ENCODE peak calls at places on chromosomes 1 and 21, in seven cellular contexts. T, L, I, N, C, V and F are unnamed samples. For H3K79me2, the result is how much of the 10 kb centered on the place peaks cover.

GRCh38 chr1:116855788-116856187 is 53.9 kb upstream of the PTGFRN start:
- DNase-seq in T (no peak), L (no peak), I (peak), N (no peak), C (no peak), V (no peak), F (no peak)

GRCh38 chr1:228410015-228410414 is 3.4 kb upstream of the TRIM11 start:
- DNase-seq in T (no peak), L (no peak), I (no peak), N (no peak), C (no peak), V (no peak), F (no peak)

GRCh38 chr1:213657040-213657439 is 330.7 kb upstream of the PROX1 start:
- DNase-seq in T (no peak), L (no peak), I (no peak), N (no peak), C (no peak), V (no peak), F (no peak)

GRCh38 chr1:177944673-177945014 is 25.2 kb downstream of the SEC16B start:
- DNase-seq in T (no peak), L (no peak), I (no peak), N (no peak), C (no peak), V (no peak), F (no peak)

GRCh38 chr1:227996187-227996950 is 10.4 kb upstream of the WNT3A start:
- DNase-seq in T (no peak), L (no peak), I (no peak), N (peak), C (no peak), V (no peak), F (no peak)

GRCh38 chr1:25806418-25806817 is 6.4 kb downstream of the SELENON start:
- DNase-seq in T (no peak), L (no peak), I (no peak), N (no peak), C (no peak), V (no peak), F (no peak)

GRCh38 chr1:227947678-227948492 is at the start of gene WNT9A:
- DNase-seq in T (peak), L (no peak), I (peak), N (peak), C (no peak), V (no peak), F (peak)

GRCh38 chr1:29798699-29799566 is 562.6 kb downstream of the PTPRU start:
- DNase-seq in T (no peak), L (no peak), I (no peak), N (no peak), C (no peak), V (no peak), F (no peak)

GRCh38 chr1:26693557-26694184 is 2.1 kb upstream of the ARID1A start:
- DNase-seq in T (peak), L (no peak), I (peak), N (no peak), C (no peak), V (no peak), F (no peak)

GRCh38 chr1:162910161-162910560 is 49.2 kb upstream of the CCDC190 start:
- DNase-seq in T (no peak), L (no peak), I (no peak), N (no peak), C (no peak), V (no peak), F (no peak)

GRCh38 chr1:201299968-201300367 is 16.7 kb downstream of the PKP1 start:
- DNase-seq in T (no peak), L (no peak), I (no peak), N (no peak), C (no peak), V (no peak), F (no peak)

GRCh38 chr1:77926561-77927357 is 38.3 kb downstream of the NEXN start:
- DNase-seq in T (no peak), L (no peak), I (no peak), N (no peak), C (no peak), V (peak), F (no peak)

GRCh38 chr1:2003564-2004131 is at the start of gene CFAP74:
- DNase-seq in T (peak), L (peak), I (peak), N (peak), C (peak), V (no peak), F (peak)

GRCh38 chr1:26471498-26472329 is 526 bp upstream of the HMGN2 start:
- DNase-seq in T (peak), L (peak), I (peak), N (peak), C (peak), V (peak), F (peak)

GRCh38 chr1:11653101-11653601 is 1.1 kb downstream of the FBXO2 start:
- DNase-seq in T (peak), L (peak), I (peak), N (peak), C (no peak), V (no peak), F (peak)

GRCh38 chr1:199725002-199725401 is 302.5 kb upstream of the NR5A2 start:
- DNase-seq in T (no peak), L (no peak), I (no peak), N (peak), C (no peak), V (peak), F (no peak)

GRCh38 chr1:245878585-245878984 is 628.5 kb downstream of the SMYD3 start:
- DNase-seq in T (peak), L (no peak), I (no peak), N (no peak), C (no peak), V (no peak), F (no peak)

GRCh38 chr1:3483801-3484444 is 29.5 kb downstream of the ARHGEF16 start:
- DNase-seq in T (peak), L (no peak), I (peak), N (peak), C (peak), V (peak), F (peak)

GRCh38 chr1:210330279-210330866 is 1.7 kb downstream of the HHAT start:
- DNase-seq in T (no peak), L (no peak), I (no peak), N (peak), C (no peak), V (no peak), F (no peak)

GRCh38 chr1:227793948-227794812 is 21.3 kb upstream of the PRSS38 start:
- DNase-seq in T (peak), L (no peak), I (peak), N (peak), C (peak), V (no peak), F (peak)

GRCh38 chr1:36717431-36717830 is 234.7 kb upstream of the CSF3R start:
- DNase-seq in T (no peak), L (no peak), I (no peak), N (no peak), C (no peak), V (no peak), F (no peak)

GRCh38 chr1:240027059-240027462 is 64.6 kb upstream of the FMN2 start:
- DNase-seq in T (peak), L (no peak), I (peak), N (peak), C (no peak), V (peak), F (peak)

GRCh38 chr1:26277261-26277661 is 2.6 kb upstream of the SH3BGRL3 start:
- DNase-seq in T (no peak), L (no peak), I (no peak), N (peak), C (no peak), V (no peak), F (no peak)

GRCh38 chr1:26887125-26887524 is 3.0 kb downstream of the GPN2 start:
- DNase-seq in T (peak), L (no peak), I (peak), N (peak), C (no peak), V (peak), F (peak)

GRCh38 chr1:213070399-213070798 is 19.4 kb downstream of the RPS6KC1 start:
- DNase-seq in T (no peak), L (no peak), I (no peak), N (peak), C (no peak), V (peak), F (no peak)

GRCh38 chr1:226632922-226633351 is 84.4 kb downstream of the STUM start:
- DNase-seq in T (no peak), L (no peak), I (no peak), N (no peak), C (no peak), V (no peak), F (no peak)

GRCh38 chr1:170674986-170675385 is 11.1 kb downstream of the PRRX1 start:
- DNase-seq in T (no peak), L (no peak), I (no peak), N (no peak), C (no peak), V (no peak), F (no peak)

GRCh38 chr1:170680428-170680827 is 16.5 kb downstream of the PRRX1 start:
- DNase-seq in T (no peak), L (no peak), I (no peak), N (no peak), C (no peak), V (no peak), F (no peak)

GRCh38 chr1:170676628-170677027 is 12.7 kb downstream of the PRRX1 start:
- DNase-seq in T (no peak), L (no peak), I (no peak), N (no peak), C (no peak), V (no peak), F (no peak)

GRCh38 chr1:170675825-170676224 is 11.9 kb downstream of the PRRX1 start:
- DNase-seq in T (no peak), L (no peak), I (no peak), N (no peak), C (no peak), V (no peak), F (no peak)

GRCh38 chr1:170678196-170678595 is 14.3 kb downstream of the PRRX1 start:
- DNase-seq in T (no peak), L (no peak), I (no peak), N (no peak), C (no peak), V (no peak), F (no peak)
- H3K79me2 ChIP-seq in T (under half), L (under half), I (under half), N (half or more), C (under half), V (under half), F (under half)

GRCh38 chr1:216184281-216184680 is 239.0 kb downstream of the USH2A start:
- DNase-seq in T (no peak), L (no peak), I (no peak), N (no peak), C (no peak), V (no peak), F (no peak)

GRCh38 chr1:216181590-216181989 is 241.7 kb downstream of the USH2A start:
- DNase-seq in T (no peak), L (no peak), I (no peak), N (no peak), C (no peak), V (no peak), F (no peak)

GRCh38 chr1:216186131-216186530 is 237.1 kb downstream of the USH2A start:
- DNase-seq in T (peak), L (no peak), I (no peak), N (no peak), C (no peak), V (no peak), F (no peak)

GRCh38 chr1:216183427-216183826 is 239.8 kb downstream of the USH2A start:
- DNase-seq in T (peak), L (no peak), I (no peak), N (no peak), C (no peak), V (no peak), F (no peak)

GRCh38 chr1:216183007-216183406 is 240.2 kb downstream of the USH2A start:
- DNase-seq in T (peak), L (no peak), I (peak), N (peak), C (peak), V (no peak), F (peak)
- H3K4me2 ChIP-seq in T (no peak), L (no peak), I (peak), N (peak), C (peak), V (no peak), F (peak)

GRCh38 chr1:95127380-95127779 is 10.2 kb downstream of the TLCD4 start:
- DNase-seq in T (no peak), L (no peak), I (no peak), N (no peak), C (no peak), V (no peak), F (no peak)
- H3K79me2 ChIP-seq in T (under half), L (under half), I (under half), N (half or more), C (under half), V (under half), F (under half)

GRCh38 chr1:218480691-218481099 is 135.6 kb downstream of the TGFB2 start:
- DNase-seq in T (no peak), L (no peak), I (no peak), N (no peak), C (no peak), V (no peak), F (no peak)
- H3K4me2 ChIP-seq in T (no peak), L (no peak), I (no peak), N (no peak), C (no peak), V (no peak), F (no peak)

GRCh38 chr1:165837838-165838364 is 10.5 kb downstream of the UCK2 start:
- DNase-seq in T (no peak), L (no peak), I (no peak), N (no peak), C (no peak), V (no peak), F (no peak)

GRCh38 chr1:165833358-165833757 is 5.9 kb downstream of the UCK2 start:
- DNase-seq in T (no peak), L (no peak), I (no peak), N (no peak), C (no peak), V (no peak), F (no peak)

GRCh38 chr1:165834229-165834628 is 6.8 kb downstream of the UCK2 start:
- DNase-seq in T (no peak), L (no peak), I (no peak), N (no peak), C (no peak), V (no peak), F (no peak)

GRCh38 chr1:165834881-165835280 is 7.5 kb downstream of the UCK2 start:
- DNase-seq in T (no peak), L (no peak), I (no peak), N (no peak), C (no peak), V (no peak), F (no peak)

GRCh38 chr1:165836664-165837482 is 9.5 kb downstream of the UCK2 start:
- DNase-seq in T (peak), L (no peak), I (no peak), N (no peak), C (no peak), V (no peak), F (peak)
- H3K79me2 ChIP-seq in T (half or more), L (half or more), I (half or more), N (half or more), C (half or more), V (half or more), F (half or more)

GRCh38 chr1:53735681-53736080 is 3.3 kb downstream of the GLIS1 start:
- DNase-seq in T (no peak), L (no peak), I (no peak), N (no peak), C (no peak), V (peak), F (no peak)

GRCh38 chr1:53733975-53734649 is 4.9 kb downstream of the GLIS1 start:
- DNase-seq in T (no peak), L (no peak), I (no peak), N (no peak), C (no peak), V (no peak), F (no peak)

GRCh38 chr1:53733447-53733931 is 5.5 kb downstream of the GLIS1 start:
- DNase-seq in T (no peak), L (no peak), I (no peak), N (no peak), C (no peak), V (no peak), F (no peak)

GRCh38 chr1:53735261-53735660 is 3.7 kb downstream of the GLIS1 start:
- DNase-seq in T (no peak), L (no peak), I (no peak), N (no peak), C (no peak), V (peak), F (no peak)

GRCh38 chr1:53734650-53735211 is 4.2 kb downstream of the GLIS1 start:
- DNase-seq in T (no peak), L (no peak), I (peak), N (peak), C (no peak), V (peak), F (no peak)
- H3K4me2 ChIP-seq in T (no peak), L (no peak), I (no peak), N (no peak), C (no peak), V (peak), F (no peak)

DNA sequence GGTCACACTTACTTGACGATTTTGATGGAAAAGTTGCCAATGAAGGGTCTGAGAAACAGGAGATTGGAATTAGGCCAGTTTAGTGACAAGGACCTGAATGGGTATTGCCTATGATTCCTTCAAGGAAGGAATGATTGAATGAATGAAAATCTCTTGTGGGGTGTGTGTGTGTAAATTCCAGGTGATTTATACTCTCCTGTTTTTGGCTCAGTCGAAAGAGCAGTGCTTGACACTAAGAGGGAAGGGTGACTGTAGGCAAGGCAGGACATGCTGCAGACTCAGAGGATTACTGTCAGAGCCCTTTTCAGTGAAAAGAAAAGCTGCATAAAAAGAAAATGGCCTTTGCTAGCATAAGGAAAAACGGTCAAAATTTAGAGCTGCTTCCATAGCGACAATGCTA is 30.1 kb downstream of the C1orf21 start:
- DNase-seq in T (no peak), L (no peak), I (peak), N (no peak), C (no peak), V (no peak), F (no peak)
- H3K79me2 ChIP-seq in T (under half), L (under half), I (half or more), N (half or more), C (half or more), V (half or more), F (half or more)

GRCh38 chr1:225143001-225143400 is 213.5 kb downstream of the DNAH14 start:
- DNase-seq in T (no peak), L (no peak), I (no peak), N (no peak), C (no peak), V (no peak), F (no peak)
- H3K4me2 ChIP-seq in T (no peak), L (no peak), I (no peak), N (no peak), C (no peak), V (no peak), F (no peak)

GRCh38 chr21:44072111-44072510 is 35.1 kb upstream of the PWP2 start:
- DNase-seq in T (no peak), L (no peak), I (no peak), N (no peak), C (no peak), V (no peak), F (no peak)

GRCh38 chr21:44071359-44072104 is 35.7 kb upstream of the PWP2 start:
- DNase-seq in T (peak), L (no peak), I (no peak), N (no peak), C (no peak), V (no peak), F (peak)

GRCh38 chr21:44074315-44074958 is 32.8 kb upstream of the PWP2 start:
- DNase-seq in T (no peak), L (no peak), I (no peak), N (no peak), C (no peak), V (no peak), F (no peak)

GRCh38 chr21:44067011-44067839 is 40.0 kb upstream of the PWP2 start:
- DNase-seq in T (no peak), L (no peak), I (no peak), N (peak), C (no peak), V (no peak), F (no peak)

GRCh38 chr21:44070391-44070790 is 36.8 kb upstream of the PWP2 start:
- DNase-seq in T (no peak), L (no peak), I (no peak), N (no peak), C (no peak), V (no peak), F (no peak)
- H3K79me2 ChIP-seq in T (under half), L (under half), I (under half), N (under half), C (under half), V (half or more), F (under half)